ENCODE peak calls at places on chromosome 14, in five cellular contexts. F is EL; H is BE2C; O is ELF-1; Q is stimulated activated CD4-positive, alpha-beta T cell treated with anti-CD3 and anti-CD28 coated beads, Interleukin-2, amount 100 ng/mL, for 48 hours. G is an unnamed sample.
A peak's percentile ranks its signal among the peaks of the same experiment; 100 is the strongest.

GRCh38 chr14:66965831-66966230 is 223.4 kb upstream of the GARIN2 start:
- DNase-seq in F (peak; percentile 76), H (no peak), O (no peak), Q (no peak), G (no peak)

GRCh38 chr14:95918466-95918865 is 41.8 kb downstream of the TUNAR start:
- DNase-seq in F (no peak), H (no peak), O (no peak), Q (no peak), G (no peak)

GRCh38 chr14:68958553-68958952 is 20.5 kb downstream of the ACTN1 start:
- DNase-seq in F (peak; percentile 50), H (no peak), O (no peak), Q (no peak), G (no peak)

GRCh38 chr14:99758121-99758871 is 34.9 kb upstream of the EML1 start:
- DNase-seq in F (peak; percentile 99), H (no peak), O (peak; percentile 63), Q (no peak), G (peak; percentile 80)

GRCh38 chr14:72904840-72905561 is 11.1 kb upstream of the DPF3 start:
- DNase-seq in F (peak; percentile 83), H (peak; percentile 62), O (peak; percentile 74), Q (peak; percentile 47), G (no peak)

GRCh38 chr14:95516554-95517209 is at the start of gene SYNE3:
- DNase-seq in F (peak; percentile 56), H (peak; percentile 47), O (no peak), Q (no peak), G (no peak)

GRCh38 chr14:100523131-100523530 is 64.1 kb downstream of the BEGAIN start:
- DNase-seq in F (no peak), H (no peak), O (no peak), Q (no peak), G (no peak)

GRCh38 chr14:62066304-62066703 is 304.1 kb downstream of the SNAPC1 start:
- DNase-seq in F (no peak), H (no peak), O (no peak), Q (no peak), G (no peak)

GRCh38 chr14:100540926-100541620 is 46.1 kb downstream of the BEGAIN start:
- DNase-seq in F (no peak), H (no peak), O (no peak), Q (no peak), G (no peak)

GRCh38 chr14:101064121-101064661 is 160.7 kb upstream of the RTL1 start:
- DNase-seq in F (no peak), H (peak; percentile 5), O (no peak), Q (no peak), G (no peak)

GRCh38 chr14:37185670-37186069 is 12.1 kb upstream of the MIPOL1 start:
- DNase-seq in F (no peak), H (no peak), O (no peak), Q (no peak), G (no peak)

GRCh38 chr14:99378782-99379214 is 101.9 kb downstream of the SETD3 start:
- DNase-seq in F (peak; percentile 55), H (peak; percentile 33), O (no peak), Q (no peak), G (no peak)

GRCh38 chr14:32507029-32507984 is 178.2 kb downstream of the AKAP6 start:
- DNase-seq in F (peak; percentile 78), H (no peak), O (no peak), Q (no peak), G (peak; percentile 87)

GRCh38 chr14:48008646-48009045 is 333.2 kb upstream of the MDGA2 start:
- DNase-seq in F (no peak), H (no peak), O (peak; percentile 1), Q (no peak), G (no peak)

GRCh38 chr14:65637780-65638179 is 225.2 kb downstream of the FUT8 start:
- DNase-seq in F (peak; percentile 8), H (no peak), O (no peak), Q (peak; percentile 11), G (no peak)

GRCh38 chr14:68596701-68597100 is 196.2 kb downstream of the ZFP36L1 start:
- DNase-seq in F (no peak), H (no peak), O (no peak), Q (no peak), G (no peak)

GRCh38 chr14:24132061-24132685 is 1.7 kb downstream of the FITM1 start:
- DNase-seq in F (no peak), H (no peak), O (no peak), Q (no peak), G (no peak)

GRCh38 chr14:20675669-20676068 is 8.7 kb upstream of the RNASE4 start:
- DNase-seq in F (no peak), H (no peak), O (no peak), Q (no peak), G (no peak)

GRCh38 chr14:100076630-100077029 is 11.4 kb downstream of the EVL start:
- DNase-seq in F (peak; percentile 83), H (no peak), O (no peak), Q (no peak), G (peak; percentile 81)

GRCh38 chr14:50067723-50068495 is 48.5 kb downstream of the VCPKMT start:
- DNase-seq in F (peak; percentile 73), H (no peak), O (no peak), Q (no peak), G (no peak)

GRCh38 chr14:32724864-32725550 is 213.7 kb upstream of the NPAS3 start:
- DNase-seq in F (peak; percentile 75), H (no peak), O (peak; percentile 38), Q (no peak), G (peak; percentile 84)

GRCh38 chr14:57179273-57179672 is 89.4 kb downstream of the EXOC5 start:
- DNase-seq in F (no peak), H (no peak), O (no peak), Q (no peak), G (no peak)

GRCh38 chr14:69263364-69263763 is 3.4 kb downstream of the GALNT16 start:
- DNase-seq in F (peak; percentile 92), H (peak; percentile 90), O (peak; percentile 24), Q (no peak), G (no peak)

GRCh38 chr14:70707138-70708038 is 65.7 kb downstream of the TTC9 start:
- DNase-seq in F (peak; percentile 80), H (no peak), O (no peak), Q (no peak), G (no peak)

GRCh38 chr14:50762001-50762930 is 68.7 kb downstream of the NIN start:
- DNase-seq in F (peak; percentile 95), H (no peak), O (no peak), Q (peak; percentile 27), G (no peak)

GRCh38 chr14:31340297-31341063 is 79.9 kb downstream of the HEATR5A start:
- DNase-seq in F (no peak), H (no peak), O (no peak), Q (no peak), G (no peak)

GRCh38 chr14:69049675-69050074 is 70.6 kb upstream of the ACTN1 start:
- DNase-seq in F (peak; percentile 47), H (no peak), O (no peak), Q (no peak), G (no peak)

GRCh38 chr14:42141328-42141727 is 534.7 kb downstream of the LRFN5 start:
- DNase-seq in F (no peak), H (no peak), O (no peak), Q (no peak), G (no peak)

GRCh38 chr14:70622111-70622712 is 19.5 kb upstream of the TTC9 start:
- DNase-seq in F (peak; percentile 31), H (peak; percentile 25), O (peak; percentile 80), Q (peak; percentile 43), G (peak; percentile 30)

GRCh38 chr14:95496690-95497241 is 19.7 kb downstream of the SYNE3 start:
- DNase-seq in F (peak; percentile 33), H (no peak), O (peak; percentile 45), Q (no peak), G (no peak)

GRCh38 chr14:29465095-29465494 is 462.6 kb downstream of the PRKD1 start:
- DNase-seq in F (no peak), H (no peak), O (no peak), Q (no peak), G (no peak)

GRCh38 chr14:23175823-23176222 is 7.6 kb downstream of the SLC7A8 start:
- DNase-seq in F (no peak), H (no peak), O (no peak), Q (no peak), G (peak; percentile 95)

GRCh38 chr14:53621433-53621832 is 335.2 kb downstream of the BMP4 start:
- DNase-seq in F (no peak), H (no peak), O (no peak), Q (no peak), G (no peak)

GRCh38 chr14:55780156-55780946 is 200.3 kb downstream of the KTN1 start:
- DNase-seq in F (peak; percentile 59), H (no peak), O (no peak), Q (no peak), G (peak; percentile 87)

GRCh38 chr14:89292579-89293348 is 124.3 kb downstream of the FOXN3 start:
- DNase-seq in F (no peak), H (no peak), O (no peak), Q (no peak), G (no peak)